ENCODE peak calls at places on chromosomes 4 and X, in five cellular contexts. One of them, this sample, is unnamed.

GRCh38 chrX:29947225-29947624 is 268.1 kb upstream of the MAGEB2 start:
- DNase-seq in neural progenitor cell: no peak
- DNase-seq in PC-3: no peak
- DNase-seq in fibroblast of lung: no peak
- DNase-seq in CD4-positive, CD25-positive, alpha-beta regulatory T cell: no peak
- DNase-seq in this sample: no peak

GRCh38 chr4:108690738-108691137 is 40.3 kb downstream of the OSTC start:
- DNase-seq in neural progenitor cell: no peak
- DNase-seq in PC-3: no peak
- DNase-seq in fibroblast of lung: no peak
- DNase-seq in CD4-positive, CD25-positive, alpha-beta regulatory T cell: no peak
- DNase-seq in this sample: no peak

GRCh38 chr4:11428701-11429571 is at the start of gene HS3ST1:
- DNase-seq in neural progenitor cell: peak
- DNase-seq in PC-3: peak
- DNase-seq in fibroblast of lung: peak
- DNase-seq in CD4-positive, CD25-positive, alpha-beta regulatory T cell: peak
- DNase-seq in this sample: peak

GRCh38 chr4:1841201-1841885 is 14.6 kb downstream of the LETM1 start:
- DNase-seq in neural progenitor cell: no peak
- DNase-seq in PC-3: no peak
- DNase-seq in fibroblast of lung: no peak
- DNase-seq in CD4-positive, CD25-positive, alpha-beta regulatory T cell: no peak
- DNase-seq in this sample: no peak

GRCh38 chrX:45801554-45801953 is 600.9 kb upstream of the DIPK2B start:
- DNase-seq in neural progenitor cell: peak
- DNase-seq in PC-3: peak
- DNase-seq in fibroblast of lung: peak
- DNase-seq in CD4-positive, CD25-positive, alpha-beta regulatory T cell: peak
- DNase-seq in this sample: no peak

GRCh38 chr4:147586637-147587036 is 30.6 kb upstream of the TMEM184C start:
- DNase-seq in neural progenitor cell: no peak
- DNase-seq in PC-3: no peak
- DNase-seq in fibroblast of lung: no peak
- DNase-seq in CD4-positive, CD25-positive, alpha-beta regulatory T cell: no peak
- DNase-seq in this sample: no peak

GRCh38 chr4:87608229-87608628 is at the start of gene DSPP:
- DNase-seq in neural progenitor cell: no peak
- DNase-seq in PC-3: no peak
- DNase-seq in fibroblast of lung: no peak
- DNase-seq in CD4-positive, CD25-positive, alpha-beta regulatory T cell: no peak
- DNase-seq in this sample: no peak

GRCh38 chr4:182862921-182863320 is 54.3 kb downstream of the DCTD start:
- DNase-seq in neural progenitor cell: no peak
- DNase-seq in PC-3: no peak
- DNase-seq in fibroblast of lung: no peak
- DNase-seq in CD4-positive, CD25-positive, alpha-beta regulatory T cell: no peak
- DNase-seq in this sample: no peak

GRCh38 chr4:26787461-26788340 is 72.9 kb upstream of the STIM2 start:
- DNase-seq in neural progenitor cell: peak
- DNase-seq in PC-3: peak
- DNase-seq in fibroblast of lung: peak
- DNase-seq in CD4-positive, CD25-positive, alpha-beta regulatory T cell: peak
- DNase-seq in this sample: peak

GRCh38 chr4:96312049-96312685 is 472.3 kb downstream of the PDHA2 start:
- DNase-seq in neural progenitor cell: no peak
- DNase-seq in PC-3: peak
- DNase-seq in fibroblast of lung: no peak
- DNase-seq in CD4-positive, CD25-positive, alpha-beta regulatory T cell: no peak
- DNase-seq in this sample: no peak

GRCh38 chrX:74138943-74139342 is 165.0 kb upstream of the ZCCHC13 start:
- DNase-seq in neural progenitor cell: no peak
- DNase-seq in PC-3: no peak
- DNase-seq in fibroblast of lung: no peak
- DNase-seq in CD4-positive, CD25-positive, alpha-beta regulatory T cell: no peak
- DNase-seq in this sample: no peak

GRCh38 chr4:88352062-88352461 is 26.6 kb upstream of the HERC6 start:
- DNase-seq in neural progenitor cell: no peak
- DNase-seq in PC-3: peak
- DNase-seq in fibroblast of lung: peak
- DNase-seq in CD4-positive, CD25-positive, alpha-beta regulatory T cell: no peak
- DNase-seq in this sample: no peak

GRCh38 chr4:23788460-23788859 is 101.4 kb downstream of the PPARGC1A start:
- DNase-seq in neural progenitor cell: no peak
- DNase-seq in PC-3: no peak
- DNase-seq in fibroblast of lung: peak
- DNase-seq in CD4-positive, CD25-positive, alpha-beta regulatory T cell: no peak
- DNase-seq in this sample: no peak

GRCh38 chr4:170497105-170497504 is 407.3 kb upstream of the AADAT start:
- DNase-seq in neural progenitor cell: peak
- DNase-seq in PC-3: peak
- DNase-seq in fibroblast of lung: no peak
- DNase-seq in CD4-positive, CD25-positive, alpha-beta regulatory T cell: no peak
- DNase-seq in this sample: no peak

GRCh38 chrX:69506617-69507499 is 2.7 kb downstream of the NALF2 start:
- DNase-seq in neural progenitor cell: no peak
- DNase-seq in PC-3: no peak
- DNase-seq in fibroblast of lung: no peak
- DNase-seq in CD4-positive, CD25-positive, alpha-beta regulatory T cell: no peak
- DNase-seq in this sample: no peak

GRCh38 chr4:7429601-7430078 is 5.1 kb downstream of the PSAPL1 start:
- DNase-seq in neural progenitor cell: no peak
- DNase-seq in PC-3: no peak
- DNase-seq in fibroblast of lung: no peak
- DNase-seq in CD4-positive, CD25-positive, alpha-beta regulatory T cell: no peak
- DNase-seq in this sample: no peak

GRCh38 chrX:106898462-106898861 is 4.7 kb downstream of the RIPPLY1 start:
- DNase-seq in neural progenitor cell: peak
- DNase-seq in PC-3: peak
- DNase-seq in fibroblast of lung: peak
- DNase-seq in CD4-positive, CD25-positive, alpha-beta regulatory T cell: peak
- DNase-seq in this sample: no peak

GRCh38 chr4:123555500-123556273 is 159.1 kb downstream of the SPRY1 start:
- DNase-seq in neural progenitor cell: no peak
- DNase-seq in PC-3: peak
- DNase-seq in fibroblast of lung: peak
- DNase-seq in CD4-positive, CD25-positive, alpha-beta regulatory T cell: no peak
- DNase-seq in this sample: no peak

GRCh38 chr4:6008092-6008551 is 10.1 kb downstream of the C4orf50 start:
- DNase-seq in neural progenitor cell: peak
- DNase-seq in PC-3: no peak
- DNase-seq in fibroblast of lung: no peak
- DNase-seq in CD4-positive, CD25-positive, alpha-beta regulatory T cell: no peak
- DNase-seq in this sample: no peak

GRCh38 chr4:79650794-79651431 is 242.9 kb upstream of the GK2 start:
- DNase-seq in neural progenitor cell: no peak
- DNase-seq in PC-3: no peak
- DNase-seq in fibroblast of lung: peak
- DNase-seq in CD4-positive, CD25-positive, alpha-beta regulatory T cell: no peak
- DNase-seq in this sample: peak

GRCh38 chr4:134276476-134276875 is 74.9 kb upstream of the PABPC4L start:
- DNase-seq in neural progenitor cell: no peak
- DNase-seq in PC-3: no peak
- DNase-seq in fibroblast of lung: no peak
- DNase-seq in CD4-positive, CD25-positive, alpha-beta regulatory T cell: no peak
- DNase-seq in this sample: no peak

GRCh38 chrX:1529756-1530155 is 7.2 kb downstream of the P2RY8 start:
- DNase-seq in neural progenitor cell: no peak
- DNase-seq in PC-3: no peak
- DNase-seq in fibroblast of lung: no peak
- DNase-seq in CD4-positive, CD25-positive, alpha-beta regulatory T cell: no peak
- DNase-seq in this sample: no peak

GRCh38 chrX:22603060-22603459 is 330.3 kb downstream of the CBLL2 start:
- DNase-seq in neural progenitor cell: no peak
- DNase-seq in PC-3: no peak
- DNase-seq in fibroblast of lung: no peak
- DNase-seq in CD4-positive, CD25-positive, alpha-beta regulatory T cell: no peak
- DNase-seq in this sample: no peak

GRCh38 chrX:19344661-19345060 is 934 bp downstream of the PDHA1 start:
- DNase-seq in neural progenitor cell: no peak
- DNase-seq in PC-3: no peak
- DNase-seq in fibroblast of lung: no peak
- DNase-seq in CD4-positive, CD25-positive, alpha-beta regulatory T cell: no peak
- DNase-seq in this sample: no peak

GRCh38 chrX:57918750-57919436 is 8.6 kb upstream of the ZXDA start:
- DNase-seq in neural progenitor cell: no peak
- DNase-seq in PC-3: peak
- DNase-seq in fibroblast of lung: no peak
- DNase-seq in CD4-positive, CD25-positive, alpha-beta regulatory T cell: peak
- DNase-seq in this sample: no peak

GRCh38 chrX:148310402-148311200 is 189.8 kb upstream of the AFF2 start:
- DNase-seq in neural progenitor cell: no peak
- DNase-seq in PC-3: no peak
- DNase-seq in fibroblast of lung: no peak
- DNase-seq in CD4-positive, CD25-positive, alpha-beta regulatory T cell: peak
- DNase-seq in this sample: no peak

GRCh38 chrX:153864561-153865320 is 21.2 kb downstream of the L1CAM start:
- DNase-seq in neural progenitor cell: no peak
- DNase-seq in PC-3: no peak
- DNase-seq in fibroblast of lung: no peak
- DNase-seq in CD4-positive, CD25-positive, alpha-beta regulatory T cell: no peak
- DNase-seq in this sample: no peak

GRCh38 chrX:38895775-38896174 is 94.5 kb downstream of the MID1IP1 start:
- DNase-seq in neural progenitor cell: no peak
- DNase-seq in PC-3: no peak
- DNase-seq in fibroblast of lung: no peak
- DNase-seq in CD4-positive, CD25-positive, alpha-beta regulatory T cell: no peak
- DNase-seq in this sample: no peak
- H3K27ac ChIP-seq in neural progenitor cell: no peak
- H3K27ac ChIP-seq in PC-3: no peak
- H3K27ac ChIP-seq in fibroblast of lung: no peak
- H3K27ac ChIP-seq in CD4-positive, CD25-positive, alpha-beta regulatory T cell: no peak
- H3K27ac ChIP-seq in this sample: no peak

DNA sequence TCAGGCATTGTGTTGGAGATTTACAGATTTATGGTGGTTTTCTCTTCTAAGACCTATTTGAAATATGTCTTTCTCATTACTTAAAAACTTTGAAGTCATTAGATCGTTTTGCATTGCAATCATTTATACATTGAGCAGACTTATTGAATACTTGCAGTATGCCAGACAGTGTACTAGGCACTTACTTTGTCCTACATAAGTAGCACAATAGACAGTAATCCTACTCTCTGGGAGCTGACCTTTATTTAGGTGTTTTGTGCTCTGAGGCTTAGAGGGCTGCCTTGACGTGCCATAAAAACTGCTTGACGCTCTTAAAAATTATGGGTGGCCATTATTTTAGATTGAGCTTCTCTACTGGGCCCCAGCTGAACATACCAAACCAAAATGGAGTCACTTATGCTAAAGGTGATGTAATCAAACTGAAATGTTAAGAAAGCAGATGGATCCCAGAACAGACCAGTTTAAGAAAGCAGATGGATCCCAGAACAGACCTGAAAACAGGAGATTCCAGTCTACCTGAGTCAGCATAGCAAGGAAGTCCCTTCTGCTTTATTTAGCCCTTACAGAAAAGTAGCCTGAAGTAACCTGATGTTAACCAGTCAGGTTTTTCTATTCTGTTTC is 42.4 kb downstream of the PTTG2 start:
- DNase-seq in neural progenitor cell: peak
- DNase-seq in PC-3: peak
- DNase-seq in fibroblast of lung: peak
- DNase-seq in CD4-positive, CD25-positive, alpha-beta regulatory T cell: no peak
- DNase-seq in this sample: no peak
- H3K27ac ChIP-seq in neural progenitor cell: no peak
- H3K27ac ChIP-seq in PC-3: no peak
- H3K27ac ChIP-seq in fibroblast of lung: no peak
- H3K27ac ChIP-seq in CD4-positive, CD25-positive, alpha-beta regulatory T cell: no peak
- H3K27ac ChIP-seq in this sample: peak

DNA sequence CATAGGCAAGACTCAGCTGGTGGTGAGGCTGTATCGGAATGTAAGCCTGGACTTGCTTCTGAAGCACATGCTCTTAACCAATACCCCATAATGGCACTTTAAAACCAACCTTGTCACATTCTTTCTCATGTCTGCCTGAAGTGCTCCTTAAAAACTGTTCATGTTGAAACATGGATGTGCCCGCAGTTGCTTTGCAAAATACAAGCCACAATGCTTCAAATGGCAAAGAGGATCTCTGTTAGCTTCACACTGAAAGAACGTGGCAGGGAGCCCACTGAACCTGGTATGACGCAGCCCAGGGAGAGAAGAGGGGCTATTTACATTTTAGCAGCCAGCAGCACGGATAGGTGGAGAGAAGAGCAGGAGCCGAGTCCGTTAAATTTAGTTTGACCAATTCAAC is 29.3 kb downstream of the SOD3 start:
- DNase-seq in neural progenitor cell: no peak
- DNase-seq in PC-3: no peak
- DNase-seq in fibroblast of lung: peak
- DNase-seq in CD4-positive, CD25-positive, alpha-beta regulatory T cell: no peak
- DNase-seq in this sample: peak
- H3K27ac ChIP-seq in neural progenitor cell: no peak
- H3K27ac ChIP-seq in PC-3: no peak
- H3K27ac ChIP-seq in fibroblast of lung: no peak
- H3K27ac ChIP-seq in CD4-positive, CD25-positive, alpha-beta regulatory T cell: no peak
- H3K27ac ChIP-seq in this sample: no peak

DNA sequence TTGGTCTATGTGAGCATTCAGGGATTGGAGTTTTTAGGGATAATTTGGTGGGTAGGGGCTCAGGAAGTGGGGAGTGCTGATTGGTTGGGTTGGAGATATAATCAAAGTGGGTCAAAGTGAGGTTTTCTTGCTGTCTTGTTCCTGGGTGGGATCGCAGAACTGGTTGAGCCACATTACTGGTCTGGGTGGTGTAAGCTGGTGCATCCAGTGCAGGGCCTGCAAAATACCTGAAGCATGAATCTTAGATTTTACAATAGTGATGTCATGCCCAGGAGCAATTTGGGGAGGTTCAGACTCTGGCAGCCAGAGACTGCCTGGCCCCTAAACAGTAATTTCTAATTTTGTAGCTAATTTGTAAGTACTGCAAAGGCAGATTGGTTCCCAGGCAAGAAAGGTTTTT is 665.6 kb upstream of the PRKX start:
- DNase-seq in neural progenitor cell: no peak
- DNase-seq in PC-3: peak
- DNase-seq in fibroblast of lung: no peak
- DNase-seq in CD4-positive, CD25-positive, alpha-beta regulatory T cell: no peak
- DNase-seq in this sample: peak
- H3K27ac ChIP-seq in neural progenitor cell: no peak
- H3K27ac ChIP-seq in PC-3: peak
- H3K27ac ChIP-seq in fibroblast of lung: no peak
- H3K27ac ChIP-seq in CD4-positive, CD25-positive, alpha-beta regulatory T cell: no peak
- H3K27ac ChIP-seq in this sample: peak

GRCh38 chr4:121593760-121594159 is 103.0 kb downstream of the ANXA5 start:
- DNase-seq in neural progenitor cell: no peak
- DNase-seq in PC-3: no peak
- DNase-seq in fibroblast of lung: no peak
- DNase-seq in CD4-positive, CD25-positive, alpha-beta regulatory T cell: no peak
- DNase-seq in this sample: no peak

GRCh38 chr4:121597346-121597934 is 99.3 kb downstream of the ANXA5 start:
- DNase-seq in neural progenitor cell: no peak
- DNase-seq in PC-3: peak
- DNase-seq in fibroblast of lung: peak
- DNase-seq in CD4-positive, CD25-positive, alpha-beta regulatory T cell: no peak
- DNase-seq in this sample: peak

GRCh38 chr4:121599049-121599448 is 97.7 kb downstream of the ANXA5 start:
- DNase-seq in neural progenitor cell: no peak
- DNase-seq in PC-3: no peak
- DNase-seq in fibroblast of lung: no peak
- DNase-seq in CD4-positive, CD25-positive, alpha-beta regulatory T cell: no peak
- DNase-seq in this sample: no peak

GRCh38 chr4:121594796-121595526 is 101.8 kb downstream of the ANXA5 start:
- DNase-seq in neural progenitor cell: no peak
- DNase-seq in PC-3: peak
- DNase-seq in fibroblast of lung: peak
- DNase-seq in CD4-positive, CD25-positive, alpha-beta regulatory T cell: no peak
- DNase-seq in this sample: no peak
- H3K27ac ChIP-seq in neural progenitor cell: no peak
- H3K27ac ChIP-seq in PC-3: no peak
- H3K27ac ChIP-seq in fibroblast of lung: no peak
- H3K27ac ChIP-seq in CD4-positive, CD25-positive, alpha-beta regulatory T cell: no peak
- H3K27ac ChIP-seq in this sample: no peak

This sample was measured in epithelial cell of prostate.